ENCODE peak calls at places on chromosome 4, in nine cellular contexts. One of them, this sample, is unnamed. For H3K4me1, the result is how much of the 10 kb centered on the place peaks cover.

GRCh38 chr4:185524888-185525863 is 10.1 kb downstream of the PDLIM3 start:
- DNase-seq in mammary epithelial cell: no peak
- DNase-seq in neuronal stem cell: no peak
- DNase-seq in colonic mucosa: no peak
- DNase-seq in tibial artery: no peak
- DNase-seq in aorta: no peak
- DNase-seq in naive thymus-derived CD4-positive, alpha-beta T cell: no peak
- DNase-seq in CD8-positive, alpha-beta memory T cell: no peak
- DNase-seq in endodermal cell: no peak
- DNase-seq in this sample: no peak

GRCh38 chr4:121822796-121823504 is 733 bp downstream of the CCNA2 start:
- DNase-seq in mammary epithelial cell: peak
- DNase-seq in neuronal stem cell: peak
- DNase-seq in colonic mucosa: peak
- DNase-seq in tibial artery: peak
- DNase-seq in aorta: no peak
- DNase-seq in naive thymus-derived CD4-positive, alpha-beta T cell: no peak
- DNase-seq in CD8-positive, alpha-beta memory T cell: peak
- DNase-seq in endodermal cell: peak
- DNase-seq in this sample: peak

GRCh38 chr4:40185830-40186664 is 10.8 kb upstream of the RHOH start:
- DNase-seq in mammary epithelial cell: no peak
- DNase-seq in neuronal stem cell: no peak
- DNase-seq in colonic mucosa: no peak
- DNase-seq in tibial artery: no peak
- DNase-seq in aorta: no peak
- DNase-seq in naive thymus-derived CD4-positive, alpha-beta T cell: no peak
- DNase-seq in CD8-positive, alpha-beta memory T cell: no peak
- DNase-seq in endodermal cell: no peak
- DNase-seq in this sample: no peak

GRCh38 chr4:113474017-113474416 is 287.5 kb downstream of the CAMK2D start:
- DNase-seq in mammary epithelial cell: peak
- DNase-seq in neuronal stem cell: no peak
- DNase-seq in colonic mucosa: no peak
- DNase-seq in tibial artery: no peak
- DNase-seq in aorta: no peak
- DNase-seq in naive thymus-derived CD4-positive, alpha-beta T cell: no peak
- DNase-seq in CD8-positive, alpha-beta memory T cell: no peak
- DNase-seq in endodermal cell: no peak
- DNase-seq in this sample: no peak

GRCh38 chr4:57418133-57418532 is 307.9 kb upstream of the IGFBP7 start:
- DNase-seq in mammary epithelial cell: no peak
- DNase-seq in neuronal stem cell: no peak
- DNase-seq in colonic mucosa: no peak
- DNase-seq in tibial artery: no peak
- DNase-seq in aorta: no peak
- DNase-seq in naive thymus-derived CD4-positive, alpha-beta T cell: no peak
- DNase-seq in CD8-positive, alpha-beta memory T cell: no peak
- DNase-seq in endodermal cell: no peak
- DNase-seq in this sample: no peak

GRCh38 chr4:56762484-56763250 is 58.8 kb downstream of the SPINK2 start:
- DNase-seq in mammary epithelial cell: no peak
- DNase-seq in neuronal stem cell: no peak
- DNase-seq in colonic mucosa: no peak
- DNase-seq in tibial artery: no peak
- DNase-seq in aorta: no peak
- DNase-seq in naive thymus-derived CD4-positive, alpha-beta T cell: peak
- DNase-seq in CD8-positive, alpha-beta memory T cell: no peak
- DNase-seq in endodermal cell: no peak
- DNase-seq in this sample: no peak

GRCh38 chr4:133565379-133565778 is 416.3 kb downstream of the PCDH10 start:
- DNase-seq in mammary epithelial cell: peak
- DNase-seq in neuronal stem cell: no peak
- DNase-seq in colonic mucosa: no peak
- DNase-seq in tibial artery: no peak
- DNase-seq in aorta: no peak
- DNase-seq in naive thymus-derived CD4-positive, alpha-beta T cell: no peak
- DNase-seq in CD8-positive, alpha-beta memory T cell: no peak
- DNase-seq in endodermal cell: no peak
- DNase-seq in this sample: no peak

GRCh38 chr4:152382057-152382785 is 153.7 kb downstream of the FBXW7 start:
- DNase-seq in mammary epithelial cell: no peak
- DNase-seq in neuronal stem cell: no peak
- DNase-seq in colonic mucosa: no peak
- DNase-seq in tibial artery: no peak
- DNase-seq in aorta: no peak
- DNase-seq in naive thymus-derived CD4-positive, alpha-beta T cell: peak
- DNase-seq in CD8-positive, alpha-beta memory T cell: no peak
- DNase-seq in endodermal cell: no peak
- DNase-seq in this sample: peak

GRCh38 chr4:118076958-118077766 is 42.9 kb downstream of the NDST3 start:
- DNase-seq in mammary epithelial cell: peak
- DNase-seq in neuronal stem cell: no peak
- DNase-seq in colonic mucosa: peak
- DNase-seq in tibial artery: no peak
- DNase-seq in aorta: no peak
- DNase-seq in naive thymus-derived CD4-positive, alpha-beta T cell: no peak
- DNase-seq in CD8-positive, alpha-beta memory T cell: no peak
- DNase-seq in endodermal cell: peak
- DNase-seq in this sample: no peak

GRCh38 chr4:69829678-69830077 is 30.3 kb downstream of the SULT1E1 start:
- DNase-seq in mammary epithelial cell: no peak
- DNase-seq in neuronal stem cell: no peak
- DNase-seq in colonic mucosa: no peak
- DNase-seq in tibial artery: no peak
- DNase-seq in aorta: no peak
- DNase-seq in naive thymus-derived CD4-positive, alpha-beta T cell: no peak
- DNase-seq in CD8-positive, alpha-beta memory T cell: no peak
- DNase-seq in endodermal cell: no peak
- DNase-seq in this sample: no peak

GRCh38 chr4:52863324-52863723 is 1.2 kb downstream of the RASL11B start:
- DNase-seq in mammary epithelial cell: no peak
- DNase-seq in neuronal stem cell: no peak
- DNase-seq in colonic mucosa: no peak
- DNase-seq in tibial artery: no peak
- DNase-seq in aorta: no peak
- DNase-seq in naive thymus-derived CD4-positive, alpha-beta T cell: no peak
- DNase-seq in CD8-positive, alpha-beta memory T cell: no peak
- DNase-seq in endodermal cell: peak
- DNase-seq in this sample: no peak
- H3K4me1 ChIP-seq in mammary epithelial cell: under half
- H3K4me1 ChIP-seq in neuronal stem cell: under half
- H3K4me1 ChIP-seq in colonic mucosa: under half
- H3K4me1 ChIP-seq in tibial artery: under half
- H3K4me1 ChIP-seq in aorta: under half
- H3K4me1 ChIP-seq in naive thymus-derived CD4-positive, alpha-beta T cell: under half
- H3K4me1 ChIP-seq in CD8-positive, alpha-beta memory T cell: under half
- H3K4me1 ChIP-seq in endodermal cell: under half
- H3K4me1 ChIP-seq in this sample: under half

GRCh38 chr4:2803624-2804448 is 11.0 kb downstream of the SH3BP2 start:
- DNase-seq in mammary epithelial cell: no peak
- DNase-seq in neuronal stem cell: no peak
- DNase-seq in colonic mucosa: no peak
- DNase-seq in tibial artery: peak
- DNase-seq in aorta: peak
- DNase-seq in naive thymus-derived CD4-positive, alpha-beta T cell: no peak
- DNase-seq in CD8-positive, alpha-beta memory T cell: no peak
- DNase-seq in endodermal cell: no peak
- DNase-seq in this sample: no peak

GRCh38 chr4:2805712-2806391 is 13.0 kb downstream of the SH3BP2 start:
- DNase-seq in mammary epithelial cell: no peak
- DNase-seq in neuronal stem cell: no peak
- DNase-seq in colonic mucosa: peak
- DNase-seq in tibial artery: peak
- DNase-seq in aorta: peak
- DNase-seq in naive thymus-derived CD4-positive, alpha-beta T cell: no peak
- DNase-seq in CD8-positive, alpha-beta memory T cell: no peak
- DNase-seq in endodermal cell: no peak
- DNase-seq in this sample: no peak

GRCh38 chr4:2804449-2804972 is 11.6 kb downstream of the SH3BP2 start:
- DNase-seq in mammary epithelial cell: no peak
- DNase-seq in neuronal stem cell: no peak
- DNase-seq in colonic mucosa: no peak
- DNase-seq in tibial artery: no peak
- DNase-seq in aorta: peak
- DNase-seq in naive thymus-derived CD4-positive, alpha-beta T cell: no peak
- DNase-seq in CD8-positive, alpha-beta memory T cell: no peak
- DNase-seq in endodermal cell: no peak
- DNase-seq in this sample: no peak

GRCh38 chr4:2806392-2807355 is 13.8 kb downstream of the SH3BP2 start:
- DNase-seq in mammary epithelial cell: no peak
- DNase-seq in neuronal stem cell: no peak
- DNase-seq in colonic mucosa: peak
- DNase-seq in tibial artery: peak
- DNase-seq in aorta: peak
- DNase-seq in naive thymus-derived CD4-positive, alpha-beta T cell: no peak
- DNase-seq in CD8-positive, alpha-beta memory T cell: no peak
- DNase-seq in endodermal cell: no peak
- DNase-seq in this sample: no peak

DNA sequence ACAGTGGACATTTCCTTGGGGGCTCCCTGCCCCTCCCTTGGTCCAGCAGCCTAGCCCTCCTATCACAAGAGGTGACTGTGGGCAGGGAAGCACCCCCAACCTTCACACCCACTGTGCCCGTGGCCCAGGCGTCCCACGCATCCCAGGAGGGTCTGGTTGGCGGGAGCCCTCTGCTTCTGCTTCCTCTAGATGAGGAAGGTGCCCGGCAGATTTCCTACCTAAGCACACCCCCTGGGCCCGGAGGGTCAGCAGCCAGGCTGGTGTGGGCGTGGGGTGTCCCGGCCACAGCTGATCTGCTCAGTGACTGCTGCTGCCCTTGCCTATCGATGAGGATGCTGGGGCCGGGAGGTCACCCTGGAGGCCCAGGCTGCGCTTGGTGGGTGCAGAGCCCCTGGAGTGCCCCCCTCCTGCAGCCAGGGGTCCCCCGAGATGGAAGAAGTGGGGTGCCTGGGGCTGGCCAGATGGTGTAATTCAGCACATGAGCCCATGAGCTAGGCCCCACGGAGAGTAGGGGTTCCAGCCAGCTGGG is 12.2 kb downstream of the SH3BP2 start:
- DNase-seq in mammary epithelial cell: no peak
- DNase-seq in neuronal stem cell: no peak
- DNase-seq in colonic mucosa: no peak
- DNase-seq in tibial artery: no peak
- DNase-seq in aorta: no peak
- DNase-seq in naive thymus-derived CD4-positive, alpha-beta T cell: no peak
- DNase-seq in CD8-positive, alpha-beta memory T cell: no peak
- DNase-seq in endodermal cell: no peak
- DNase-seq in this sample: no peak
- H3K4me1 ChIP-seq in mammary epithelial cell: under half
- H3K4me1 ChIP-seq in neuronal stem cell: under half
- H3K4me1 ChIP-seq in colonic mucosa: half or more
- H3K4me1 ChIP-seq in tibial artery: half or more
- H3K4me1 ChIP-seq in aorta: under half
- H3K4me1 ChIP-seq in naive thymus-derived CD4-positive, alpha-beta T cell: under half
- H3K4me1 ChIP-seq in CD8-positive, alpha-beta memory T cell: under half
- H3K4me1 ChIP-seq in endodermal cell: under half
- H3K4me1 ChIP-seq in this sample: under half

DNA sequence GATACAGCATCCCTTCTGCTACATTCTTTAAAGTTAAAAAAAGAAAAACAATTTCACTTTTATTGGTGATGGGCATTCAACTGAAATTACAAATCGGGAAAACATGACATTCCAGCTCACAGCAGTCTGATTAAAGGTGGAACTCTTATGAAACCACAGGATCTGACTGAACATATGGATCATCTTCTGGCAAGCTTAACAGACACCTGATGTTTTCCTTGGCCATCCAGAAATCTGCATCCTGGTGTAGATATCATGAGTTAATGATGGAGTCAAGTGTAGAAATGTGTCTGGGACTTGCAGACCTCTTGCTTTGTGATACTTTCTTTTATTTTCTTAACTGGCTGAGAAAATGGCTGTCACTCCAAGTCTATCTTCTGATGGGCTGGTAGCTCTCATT is 167.9 kb downstream of the CBR4 start:
- DNase-seq in mammary epithelial cell: peak
- DNase-seq in neuronal stem cell: no peak
- DNase-seq in colonic mucosa: no peak
- DNase-seq in tibial artery: no peak
- DNase-seq in aorta: no peak
- DNase-seq in naive thymus-derived CD4-positive, alpha-beta T cell: no peak
- DNase-seq in CD8-positive, alpha-beta memory T cell: no peak
- DNase-seq in endodermal cell: no peak
- DNase-seq in this sample: no peak
- H3K4me1 ChIP-seq in mammary epithelial cell: half or more
- H3K4me1 ChIP-seq in neuronal stem cell: under half
- H3K4me1 ChIP-seq in colonic mucosa: under half
- H3K4me1 ChIP-seq in tibial artery: half or more
- H3K4me1 ChIP-seq in aorta: under half
- H3K4me1 ChIP-seq in naive thymus-derived CD4-positive, alpha-beta T cell: under half
- H3K4me1 ChIP-seq in CD8-positive, alpha-beta memory T cell: under half
- H3K4me1 ChIP-seq in endodermal cell: under half
- H3K4me1 ChIP-seq in this sample: under half

GRCh38 chr4:2865381-2865780 is 21.7 kb downstream of the ADD1 start:
- DNase-seq in mammary epithelial cell: no peak
- DNase-seq in neuronal stem cell: no peak
- DNase-seq in colonic mucosa: no peak
- DNase-seq in tibial artery: no peak
- DNase-seq in aorta: no peak
- DNase-seq in naive thymus-derived CD4-positive, alpha-beta T cell: no peak
- DNase-seq in CD8-positive, alpha-beta memory T cell: no peak
- DNase-seq in endodermal cell: no peak
- DNase-seq in this sample: no peak

GRCh38 chr4:2867758-2868491 is 24.3 kb downstream of the ADD1 start:
- DNase-seq in mammary epithelial cell: no peak
- DNase-seq in neuronal stem cell: no peak
- DNase-seq in colonic mucosa: no peak
- DNase-seq in tibial artery: peak
- DNase-seq in aorta: no peak
- DNase-seq in naive thymus-derived CD4-positive, alpha-beta T cell: no peak
- DNase-seq in CD8-positive, alpha-beta memory T cell: no peak
- DNase-seq in endodermal cell: peak
- DNase-seq in this sample: no peak

GRCh38 chr4:2866160-2866861 is 22.7 kb downstream of the ADD1 start:
- DNase-seq in mammary epithelial cell: no peak
- DNase-seq in neuronal stem cell: no peak
- DNase-seq in colonic mucosa: no peak
- DNase-seq in tibial artery: no peak
- DNase-seq in aorta: no peak
- DNase-seq in naive thymus-derived CD4-positive, alpha-beta T cell: no peak
- DNase-seq in CD8-positive, alpha-beta memory T cell: no peak
- DNase-seq in endodermal cell: no peak
- DNase-seq in this sample: no peak

GRCh38 chr4:2868840-2869487 is 25.3 kb downstream of the ADD1 start:
- DNase-seq in mammary epithelial cell: no peak
- DNase-seq in neuronal stem cell: no peak
- DNase-seq in colonic mucosa: no peak
- DNase-seq in tibial artery: no peak
- DNase-seq in aorta: no peak
- DNase-seq in naive thymus-derived CD4-positive, alpha-beta T cell: no peak
- DNase-seq in CD8-positive, alpha-beta memory T cell: no peak
- DNase-seq in endodermal cell: no peak
- DNase-seq in this sample: no peak

DNA sequence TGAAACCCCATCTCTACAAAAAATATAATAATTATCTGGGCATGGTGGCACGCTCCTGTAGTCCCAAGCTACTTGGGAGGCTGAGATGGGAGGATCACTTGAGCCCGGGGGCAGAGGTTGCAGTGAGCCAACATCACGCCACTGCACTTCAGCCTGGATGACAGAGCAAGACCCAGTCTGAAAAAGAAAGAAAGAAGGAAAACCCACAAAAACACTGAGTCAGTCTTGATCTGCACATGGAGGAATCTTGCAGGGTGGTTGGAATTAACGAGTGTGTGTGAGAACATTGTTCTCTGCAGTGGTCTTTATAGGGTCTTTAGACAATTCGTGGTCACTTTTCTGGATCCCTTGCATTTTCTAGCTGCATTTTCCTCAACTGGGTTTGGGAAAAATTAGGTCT is 23.2 kb downstream of the ADD1 start:
- DNase-seq in mammary epithelial cell: no peak
- DNase-seq in neuronal stem cell: no peak
- DNase-seq in colonic mucosa: no peak
- DNase-seq in tibial artery: no peak
- DNase-seq in aorta: no peak
- DNase-seq in naive thymus-derived CD4-positive, alpha-beta T cell: no peak
- DNase-seq in CD8-positive, alpha-beta memory T cell: no peak
- DNase-seq in endodermal cell: no peak
- DNase-seq in this sample: no peak
- H3K4me1 ChIP-seq in mammary epithelial cell: under half
- H3K4me1 ChIP-seq in neuronal stem cell: under half
- H3K4me1 ChIP-seq in colonic mucosa: under half
- H3K4me1 ChIP-seq in tibial artery: half or more
- H3K4me1 ChIP-seq in aorta: under half
- H3K4me1 ChIP-seq in naive thymus-derived CD4-positive, alpha-beta T cell: under half
- H3K4me1 ChIP-seq in CD8-positive, alpha-beta memory T cell: under half
- H3K4me1 ChIP-seq in endodermal cell: under half
- H3K4me1 ChIP-seq in this sample: under half

This sample was measured in CD4-positive, CD25-positive, alpha-beta regulatory T cell.